ENCODE peak calls at places on chromosomes 5 and 9, in six cellular contexts. W is osteoblast, B is left lung, I is breast epithelium, T is endodermal cell, Q is GM23338. F is an unnamed sample. For H3K36me3, the result is how much of the 10 kb centered on the place peaks cover.

GRCh38 chr9:137986268-137987099 is 108.9 kb downstream of the CACNA1B start:
- DNase-seq in W (no peak), B (no peak), I (no peak), T (no peak), Q (no peak), F (no peak)

GRCh38 chr5:120794121-120794520 is 330.0 kb downstream of the PRR16 start:
- DNase-seq in W (no peak), B (no peak), I (no peak), T (no peak), Q (no peak), F (no peak)

GRCh38 chr5:1594336-1595106 is 70.8 kb upstream of the LPCAT1 start:
- DNase-seq in W (peak), B (peak), I (peak), T (peak), Q (peak), F (peak)

GRCh38 chr5:91318727-91319126 is 64.4 kb downstream of the ARRDC3 start:
- DNase-seq in W (no peak), B (no peak), I (no peak), T (no peak), Q (no peak), F (no peak)

GRCh38 chr9:35395076-35395675 is 94.7 kb upstream of the RUSC2 start:
- DNase-seq in W (no peak), B (no peak), I (no peak), T (no peak), Q (no peak), F (no peak)

GRCh38 chr9:99356512-99356971 is 134.5 kb downstream of the SEC61B start:
- DNase-seq in W (peak), B (peak), I (no peak), T (no peak), Q (no peak), F (no peak)

GRCh38 chr9:97046228-97046627 is 7.3 kb upstream of the CTSV start:
- DNase-seq in W (no peak), B (peak), I (peak), T (peak), Q (peak), F (no peak)

GRCh38 chr9:28301281-28301680 is 728.0 kb upstream of the C9orf72 start:
- DNase-seq in W (no peak), B (no peak), I (no peak), T (no peak), Q (no peak), F (no peak)

GRCh38 chr9:123131993-123132392 is 98.5 kb downstream of the GPR21 start:
- DNase-seq in W (no peak), B (no peak), I (no peak), T (no peak), Q (no peak), F (no peak)

GRCh38 chr5:100706796-100707195 is 171.6 kb downstream of the FAM174A start:
- DNase-seq in W (no peak), B (no peak), I (no peak), T (no peak), Q (peak), F (no peak)

GRCh38 chr9:16628421-16628820 is 242.0 kb downstream of the BNC2 start:
- DNase-seq in W (peak), B (no peak), I (no peak), T (no peak), Q (no peak), F (no peak)

GRCh38 chr9:129079829-129080228 is 1.1 kb upstream of the DOLPP1 start:
- DNase-seq in W (no peak), B (no peak), I (no peak), T (no peak), Q (no peak), F (no peak)

GRCh38 chr9:98129451-98129881 is 10.4 kb upstream of the TRIM14 start:
- DNase-seq in W (no peak), B (no peak), I (no peak), T (no peak), Q (no peak), F (no peak)

GRCh38 chr5:55535199-55535905 is 588 bp upstream of the PLPP1 start:
- DNase-seq in W (peak), B (no peak), I (no peak), T (no peak), Q (peak), F (no peak)

GRCh38 chr9:100587375-100587774 is 9.5 kb downstream of the CAVIN4 start:
- DNase-seq in W (no peak), B (no peak), I (no peak), T (no peak), Q (no peak), F (no peak)

GRCh38 chr5:141349917-141350619 is at the start of gene PCDHGB1:
- DNase-seq in W (peak), B (no peak), I (no peak), T (peak), Q (peak), F (peak)
- TF ChIP-seq CTCF in W (peak), B (no peak), I (no peak), T (peak), Q (peak), F (peak)

DNA sequence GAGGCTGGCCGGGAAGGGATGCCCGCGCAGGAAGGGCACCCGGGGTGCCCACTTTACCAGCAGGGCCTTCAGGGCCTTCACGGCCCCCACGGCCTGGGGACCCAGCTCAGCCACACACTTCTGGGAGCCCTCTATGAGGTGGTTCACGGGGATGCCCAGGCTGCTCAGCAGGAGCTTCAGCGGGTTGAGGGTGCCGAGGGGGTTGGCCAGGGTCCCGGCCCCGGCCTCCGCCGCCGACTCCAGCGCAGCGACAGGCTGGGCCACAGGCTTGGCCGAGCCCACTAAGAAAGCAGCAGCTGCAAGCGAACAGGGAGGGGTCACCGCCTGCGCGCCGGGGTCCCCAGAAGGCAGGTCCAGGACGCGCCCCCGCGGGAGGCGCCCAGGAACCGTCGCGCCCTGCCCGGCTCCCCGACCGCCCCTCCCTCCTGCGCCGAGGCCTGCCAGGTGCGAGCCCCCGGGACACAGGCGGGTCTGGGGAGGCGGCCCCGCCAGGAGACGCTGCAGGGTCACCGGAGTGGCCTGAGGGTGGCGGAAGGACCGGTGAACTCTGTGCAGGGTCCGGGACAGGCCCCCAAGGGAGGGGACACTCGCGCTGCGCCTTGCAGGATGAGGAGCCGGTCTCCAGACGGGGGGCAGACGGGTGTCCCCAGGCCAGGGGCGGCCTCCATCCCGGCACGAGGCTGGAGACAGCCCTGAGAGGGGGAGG is 603 bp downstream of the SCGB3A1 start:
- DNase-seq in W (peak), B (peak), I (no peak), T (peak), Q (peak), F (no peak)
- H3K4me3 ChIP-seq in W (no peak), B (peak), I (no peak), T (peak), Q (peak), F (peak)

GRCh38 chr5:107764976-107765684 is 94.4 kb upstream of the EFNA5 start:
- DNase-seq in W (no peak), B (no peak), I (no peak), T (no peak), Q (no peak), F (no peak)

GRCh38 chr5:107766439-107766838 is 95.7 kb upstream of the EFNA5 start:
- DNase-seq in W (no peak), B (no peak), I (no peak), T (peak), Q (no peak), F (no peak)

GRCh38 chr5:107764282-107764681 is 93.5 kb upstream of the EFNA5 start:
- DNase-seq in W (no peak), B (no peak), I (no peak), T (no peak), Q (no peak), F (no peak)

GRCh38 chr5:107769531-107769930 is 98.8 kb upstream of the EFNA5 start:
- DNase-seq in W (no peak), B (no peak), I (no peak), T (no peak), Q (no peak), F (no peak)

GRCh38 chr5:107765685-107766063 is 94.9 kb upstream of the EFNA5 start:
- DNase-seq in W (no peak), B (no peak), I (no peak), T (no peak), Q (no peak), F (no peak)
- H3K36me3 ChIP-seq in W (under half), B (under half), I (under half), T (under half), Q (under half), F (under half)

GRCh38 chr5:44932922-44933585 is 124.3 kb downstream of the MRPS30 start:
- DNase-seq in W (no peak), B (no peak), I (no peak), T (no peak), Q (no peak), F (no peak)

GRCh38 chr5:44935871-44936270 is 127.1 kb downstream of the MRPS30 start:
- DNase-seq in W (no peak), B (no peak), I (no peak), T (no peak), Q (no peak), F (no peak)

GRCh38 chr5:44933686-44934085 is 124.9 kb downstream of the MRPS30 start:
- DNase-seq in W (no peak), B (no peak), I (no peak), T (no peak), Q (no peak), F (no peak)

GRCh38 chr5:44935262-44935661 is 126.5 kb downstream of the MRPS30 start:
- DNase-seq in W (no peak), B (no peak), I (no peak), T (peak), Q (peak), F (peak)
- TF ChIP-seq CTCF in W (no peak), B (no peak), I (no peak), T (peak), Q (peak), F (peak)

GRCh38 chr5:80755634-80756033 is 100.9 kb upstream of the DHFR start:
- DNase-seq in W (no peak), B (no peak), I (no peak), T (no peak), Q (no peak), F (no peak)
- H3K4me3 ChIP-seq in W (no peak), B (no peak), I (no peak), T (no peak), Q (no peak), F (no peak)

GRCh38 chr5:171549259-171549658 is 129.8 kb downstream of the FGF18 start:
- DNase-seq in W (no peak), B (no peak), I (no peak), T (no peak), Q (no peak), F (no peak)
- H3K36me3 ChIP-seq in W (under half), B (under half), I (under half), T (under half), Q (under half), F (under half)

F was measured in WERI-Rb-1.